ENCODE peak calls at places on chromosomes 16 and 17, in ten cellular contexts. P is stomach; A is heart right ventricle; I is esophagus muscularis mucosa; H is CD4-positive, alpha-beta T cell; O is cardiac muscle cell; B is hepatocyte; W is ascending aorta; K is Peyer's patch; T is neural progenitor cell. V is an unnamed sample.

GRCh38 chr16:89115216-89115949 is 21.7 kb downstream of the ACSF3 start:
- DNase-seq in P (peak), A (peak), I (peak), H (peak), O (peak), B (no peak), W (peak), K (peak), T (no peak), V (peak)

GRCh38 chr17:41691031-41691777 is 2.5 kb downstream of the EIF1 start:
- DNase-seq in P (no peak), A (no peak), I (no peak), H (no peak), O (no peak), B (no peak), W (no peak), K (no peak), T (no peak), V (no peak)

GRCh38 chr17:78821961-78822360 is 18.7 kb downstream of the USP36 start:
- DNase-seq in P (no peak), A (no peak), I (no peak), H (no peak), O (no peak), B (no peak), W (no peak), K (no peak), T (no peak), V (no peak)

GRCh38 chr16:25875956-25876608 is 184.3 kb downstream of the HS3ST4 start:
- DNase-seq in P (peak), A (no peak), I (no peak), H (no peak), O (no peak), B (no peak), W (no peak), K (no peak), T (no peak), V (no peak)

GRCh38 chr16:31008154-31008950 is 2.1 kb downstream of the STX1B start:
- DNase-seq in P (no peak), A (no peak), I (no peak), H (no peak), O (no peak), B (no peak), W (no peak), K (no peak), T (no peak), V (no peak)

GRCh38 chr17:57415737-57416354 is 159.5 kb downstream of the MSI2 start:
- DNase-seq in P (no peak), A (no peak), I (no peak), H (no peak), O (peak), B (no peak), W (no peak), K (no peak), T (no peak), V (no peak)

GRCh38 chr16:70605284-70605659 is 41.1 kb upstream of the IL34 start:
- DNase-seq in P (no peak), A (no peak), I (no peak), H (no peak), O (peak), B (no peak), W (no peak), K (no peak), T (no peak), V (no peak)

GRCh38 chr16:8795818-8796217 is 1.6 kb downstream of the TMEM186 start:
- DNase-seq in P (no peak), A (no peak), I (no peak), H (no peak), O (no peak), B (no peak), W (no peak), K (no peak), T (no peak), V (no peak)

GRCh38 chr17:82978765-82979349 is 100.6 kb upstream of the METRNL start:
- DNase-seq in P (no peak), A (no peak), I (peak), H (no peak), O (no peak), B (no peak), W (no peak), K (no peak), T (no peak), V (no peak)

GRCh38 chr16:30473231-30474061 is 904 bp downstream of the ITGAL start:
- DNase-seq in P (no peak), A (peak), I (no peak), H (peak), O (no peak), B (no peak), W (no peak), K (no peak), T (no peak), V (no peak)

GRCh38 chr16:13863075-13863765 is 56.7 kb upstream of the ERCC4 start:
- DNase-seq in P (no peak), A (no peak), I (no peak), H (no peak), O (peak), B (no peak), W (no peak), K (no peak), T (no peak), V (no peak)

GRCh38 chr17:75153854-75154194 is 488 bp downstream of the JPT1 start:
- DNase-seq in P (no peak), A (no peak), I (no peak), H (no peak), O (no peak), B (peak), W (no peak), K (peak), T (no peak), V (no peak)

GRCh38 chr17:28327031-28327607 is 8.1 kb downstream of the TMEM97 start:
- DNase-seq in P (peak), A (no peak), I (no peak), H (no peak), O (no peak), B (no peak), W (peak), K (no peak), T (no peak), V (no peak)

GRCh38 chr16:23407436-23408125 is 45.4 kb downstream of the COG7 start:
- DNase-seq in P (no peak), A (no peak), I (no peak), H (no peak), O (no peak), B (no peak), W (no peak), K (no peak), T (no peak), V (no peak)

GRCh38 chr17:2054262-2054739 is 602 bp upstream of the HIC1 start:
- DNase-seq in P (no peak), A (no peak), I (peak), H (no peak), O (peak), B (no peak), W (no peak), K (peak), T (no peak), V (no peak)

GRCh38 chr16:50651835-50652438 is 29.2 kb downstream of the SNX20 start:
- DNase-seq in P (no peak), A (no peak), I (no peak), H (no peak), O (no peak), B (no peak), W (no peak), K (no peak), T (no peak), V (no peak)

GRCh38 chr16:79698341-79698753 is 97.8 kb upstream of the MAF start:
- DNase-seq in P (no peak), A (peak), I (peak), H (no peak), O (peak), B (no peak), W (peak), K (no peak), T (no peak), V (no peak)

GRCh38 chr17:48814504-48814903 is 2.5 kb downstream of the TTLL6 start:
- DNase-seq in P (peak), A (no peak), I (no peak), H (peak), O (peak), B (peak), W (peak), K (no peak), T (peak), V (peak)

GRCh38 chr16:88976359-88977027 is 514 bp downstream of the CBFA2T3 start:
- DNase-seq in P (no peak), A (no peak), I (no peak), H (no peak), O (no peak), B (no peak), W (no peak), K (no peak), T (no peak), V (no peak)

GRCh38 chr17:14910916-14911315 is 354.2 kb downstream of the PMP22 start:
- DNase-seq in P (no peak), A (no peak), I (no peak), H (no peak), O (no peak), B (no peak), W (no peak), K (no peak), T (no peak), V (peak)

GRCh38 chr16:67415872-67416793 is at the start of gene ZDHHC1:
- DNase-seq in P (peak), A (peak), I (no peak), H (peak), O (peak), B (peak), W (peak), K (peak), T (peak), V (peak)

DNA sequence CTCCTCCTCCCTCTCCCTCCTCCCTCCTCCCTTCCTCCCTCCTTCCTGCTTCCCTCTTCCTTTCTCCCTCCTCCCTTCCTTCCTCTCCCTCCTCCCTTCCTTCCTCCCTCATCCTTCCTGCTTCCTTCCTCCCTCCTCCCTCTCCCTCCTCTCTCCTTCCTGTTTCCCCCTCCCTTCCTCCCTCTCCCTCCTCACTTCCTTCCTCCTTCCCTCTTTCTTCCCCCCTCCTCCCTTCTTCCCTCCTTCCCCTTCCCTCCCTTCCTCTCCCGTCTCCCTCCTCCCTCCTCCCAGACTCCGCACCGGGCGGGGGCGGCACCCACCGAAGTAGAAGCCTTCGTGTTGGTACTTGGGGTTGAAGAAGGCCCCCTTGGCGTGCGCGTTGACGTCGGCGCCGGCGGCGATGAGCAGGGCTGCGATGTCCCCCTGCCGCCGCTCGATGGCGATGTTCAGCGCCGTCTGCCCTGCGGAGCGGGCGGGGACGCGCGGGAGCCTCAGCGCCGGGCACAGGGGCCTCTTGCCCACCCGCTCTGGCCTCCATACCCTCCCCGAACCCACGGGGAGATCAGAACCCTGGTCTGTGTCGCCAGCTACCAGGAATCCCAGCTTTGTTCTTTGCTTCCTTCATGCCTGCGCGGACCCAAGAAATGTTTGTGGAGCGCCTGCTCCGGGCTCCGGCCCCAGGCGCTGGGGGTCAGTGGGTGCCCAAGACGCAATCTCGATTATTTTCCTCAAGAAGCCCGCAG is 22.2 kb downstream of the TRPV3 start:
- DNase-seq in P (peak), A (peak), I (no peak), H (peak), O (peak), B (peak), W (no peak), K (peak), T (peak), V (no peak)
- TF ChIP-seq CTCF in P (peak), A (peak), I (peak), H (no peak), O (peak), B (peak), W (peak), K (peak), T (peak), V (peak)

GRCh38 chr16:10922328-10923145 is 19.7 kb downstream of the DEXI start:
- DNase-seq in P (no peak), A (peak), I (no peak), H (no peak), O (peak), B (no peak), W (peak), K (no peak), T (no peak), V (no peak)
- H3K27ac ChIP-seq in P (peak), A (peak), I (peak), H (no peak), O (no peak), B (no peak), W (peak), K (no peak), T (no peak), V (no peak)

DNA sequence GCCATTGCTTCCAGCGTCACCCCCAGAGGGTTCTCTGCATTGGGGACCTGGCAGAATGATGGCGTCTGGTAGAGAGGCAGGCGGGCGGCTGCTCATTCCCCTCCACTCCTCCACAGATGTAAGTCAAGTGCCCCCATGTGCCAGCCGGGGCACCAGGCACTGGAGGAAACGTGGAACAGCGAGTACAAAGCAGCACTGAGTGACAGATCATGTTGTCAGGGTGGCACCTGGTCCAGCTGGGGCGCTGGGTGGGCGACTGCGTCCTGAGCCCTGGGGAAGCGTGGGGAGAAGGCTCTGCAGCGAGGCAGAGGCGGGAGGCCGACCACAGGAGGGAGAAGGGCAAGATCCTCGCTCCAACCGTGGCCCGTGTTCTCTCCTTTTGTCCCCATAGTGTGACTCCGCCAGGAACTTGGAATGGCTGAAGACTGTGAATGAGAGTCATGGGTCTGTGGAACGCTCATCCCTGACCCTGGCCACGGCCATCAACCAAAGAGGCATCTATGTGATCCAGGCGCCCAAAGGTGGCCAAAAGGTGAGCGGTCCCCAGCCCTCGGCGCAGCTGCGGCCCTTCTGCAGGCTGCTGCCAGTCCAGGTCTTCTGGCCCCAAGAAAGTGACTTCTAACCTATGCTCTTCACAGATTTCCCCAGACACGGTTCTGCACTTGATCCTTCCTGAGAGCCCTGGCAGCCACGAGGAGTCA is 76.7 kb downstream of the RNF213 start:
- DNase-seq in P (no peak), A (no peak), I (no peak), H (no peak), O (no peak), B (no peak), W (no peak), K (no peak), T (no peak), V (no peak)
- TF ChIP-seq CTCF in P (no peak), A (no peak), I (no peak), H (no peak), O (no peak), B (no peak), W (no peak), K (no peak), T (no peak), V (no peak)

GRCh38 chr17:67431210-67432015 is 54.3 kb downstream of the PITPNC1 start:
- DNase-seq in P (no peak), A (no peak), I (no peak), H (no peak), O (peak), B (peak), W (no peak), K (no peak), T (no peak), V (peak)

GRCh38 chr17:67434061-67434525 is 57.0 kb downstream of the PITPNC1 start:
- DNase-seq in P (peak), A (peak), I (no peak), H (peak), O (peak), B (no peak), W (peak), K (no peak), T (no peak), V (no peak)

GRCh38 chr17:67435122-67435521 is 58.0 kb downstream of the PITPNC1 start:
- DNase-seq in P (peak), A (no peak), I (no peak), H (peak), O (peak), B (no peak), W (peak), K (no peak), T (no peak), V (no peak)

GRCh38 chr17:67438669-67439068 is 61.6 kb downstream of the PITPNC1 start:
- DNase-seq in P (no peak), A (no peak), I (no peak), H (no peak), O (no peak), B (no peak), W (no peak), K (no peak), T (peak), V (no peak)

DNA sequence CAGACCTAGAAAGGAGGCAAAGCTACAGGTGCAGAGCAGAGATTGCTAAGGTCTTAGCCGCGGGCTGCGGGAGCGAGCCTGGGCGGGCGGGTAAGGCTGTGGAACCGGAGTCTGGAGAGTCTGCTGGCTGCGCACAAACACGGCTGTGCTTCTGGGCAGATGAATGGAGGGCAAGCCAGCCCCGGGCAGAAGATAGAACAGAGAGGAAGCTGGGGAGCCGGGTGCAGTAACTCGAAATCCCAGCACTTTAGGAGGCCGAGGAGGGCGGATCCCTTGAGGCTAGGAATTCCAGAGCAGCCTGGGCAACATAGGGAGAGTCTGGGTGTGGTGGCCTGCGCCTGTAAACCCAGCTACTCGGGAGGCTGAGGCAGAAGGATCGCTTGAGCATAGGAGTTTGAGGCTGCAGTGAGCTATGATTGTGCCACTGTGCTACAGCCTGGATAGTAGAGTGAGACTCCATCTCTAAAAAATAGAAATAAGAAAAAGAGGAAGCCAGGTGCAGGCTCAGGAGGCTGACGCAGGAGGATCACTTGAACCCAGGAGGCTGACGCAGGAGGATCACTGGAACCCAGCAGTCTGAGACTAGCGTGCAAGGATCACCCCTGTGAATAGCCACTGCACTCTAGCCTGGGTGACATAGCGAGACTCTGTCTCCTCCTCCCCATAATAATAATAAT is 56.3 kb downstream of the PITPNC1 start:
- DNase-seq in P (no peak), A (peak), I (no peak), H (no peak), O (no peak), B (no peak), W (peak), K (no peak), T (no peak), V (no peak)
- H3K27ac ChIP-seq in P (peak), A (peak), I (peak), H (peak), O (no peak), B (no peak), W (no peak), K (peak), T (no peak), V (peak)

DNA sequence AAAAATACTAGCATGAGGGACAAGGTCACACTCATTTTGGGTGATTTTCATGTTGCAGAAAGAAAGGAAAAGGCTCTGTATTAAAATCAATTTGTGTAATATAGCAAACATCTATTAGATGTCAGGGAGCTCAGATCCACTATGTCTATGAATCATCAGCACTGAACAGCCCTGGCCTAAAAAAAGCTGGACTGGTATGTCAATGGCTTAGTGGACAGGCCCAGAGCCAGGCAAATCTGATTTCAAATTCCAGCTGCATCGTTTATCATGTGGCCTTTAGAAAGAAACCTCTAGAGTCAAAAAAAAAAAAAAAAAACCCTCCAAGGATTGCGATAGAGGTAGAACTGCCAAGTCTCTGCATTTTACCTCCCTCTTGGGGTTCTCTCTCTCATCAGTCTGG is 5.4 kb downstream of the GAS7 start:
- DNase-seq in P (no peak), A (no peak), I (no peak), H (no peak), O (peak), B (no peak), W (no peak), K (no peak), T (no peak), V (no peak)
- TF ChIP-seq CTCF in P (no peak), A (no peak), I (no peak), H (no peak), O (no peak), B (no peak), W (no peak), K (no peak), T (no peak), V (no peak)

GRCh38 chr17:76541739-76542450 is 2.1 kb downstream of the PRCD start:
- DNase-seq in P (no peak), A (no peak), I (no peak), H (no peak), O (no peak), B (no peak), W (no peak), K (no peak), T (no peak), V (no peak)
- H3K27ac ChIP-seq in P (no peak), A (no peak), I (no peak), H (no peak), O (no peak), B (no peak), W (no peak), K (no peak), T (no peak), V (peak)

DNA sequence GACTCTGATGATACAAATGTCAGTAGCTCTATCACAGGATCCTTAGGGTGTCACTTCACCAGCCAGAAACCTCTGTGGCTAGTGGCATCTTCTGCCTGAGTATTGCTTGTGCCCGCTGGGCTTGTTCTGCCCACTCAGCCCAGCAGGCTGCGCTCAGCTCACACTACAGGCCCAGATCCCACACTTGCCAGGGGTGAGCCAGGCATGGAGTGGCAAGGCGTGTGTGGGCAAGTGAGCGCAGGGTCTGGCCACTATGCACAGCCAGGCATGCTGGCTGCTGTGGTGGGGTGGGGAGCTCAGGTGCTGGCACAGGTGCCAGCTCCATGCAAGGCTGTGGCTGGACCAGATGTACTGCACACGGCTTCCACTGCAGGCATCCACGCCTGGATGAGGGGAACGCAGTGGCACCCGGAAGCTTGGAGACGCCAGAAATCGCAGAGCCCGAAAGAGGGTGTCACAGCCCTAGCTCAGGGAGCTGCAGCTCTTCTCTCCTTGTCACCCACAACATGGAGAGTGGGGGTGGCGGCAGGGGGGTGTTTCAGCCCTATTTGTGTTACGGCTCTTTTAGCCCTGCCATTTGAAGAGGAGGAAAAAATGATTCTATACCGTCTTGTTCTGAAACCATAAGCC is 10.2 kb downstream of the CFAP97D1 start:
- DNase-seq in P (no peak), A (no peak), I (no peak), H (no peak), O (peak), B (no peak), W (no peak), K (no peak), T (no peak), V (no peak)
- TF ChIP-seq CTCF in P (no peak), A (no peak), I (no peak), H (no peak), O (peak), B (no peak), W (no peak), K (no peak), T (peak), V (peak)

V was measured in RWPE1.